ENCODE peak calls at places on chromosomes 16 and 17, in seven cellular contexts. X is HEK293T, V is NCI-H69, Z is putamen, W is A549, N is posterior cingulate gyrus, P is left ventricle myocardium inferior. S is an unnamed sample.

GRCh38 chr17:57867126-57867525 is 17.3 kb upstream of the MRPS23 start:
- DNase-seq in W (no peak), P (no peak), N (no peak), Z (no peak), X (no peak), V (no peak), S (no peak)

GRCh38 chr16:68356919-68357286 is 46.1 kb downstream of the PRMT7 start:
- DNase-seq in X (no peak), N (no peak), P (no peak), V (no peak), Z (no peak), W (no peak), S (no peak)

GRCh38 chr17:1730345-1731193 is 6.1 kb downstream of the WDR81 start:
- DNase-seq in P (peak), N (no peak), Z (no peak), W (no peak), V (no peak), X (no peak), S (no peak)

GRCh38 chr17:34781571-34782108 is 179.6 kb downstream of the CCT6B start:
- DNase-seq in P (no peak), N (no peak), Z (peak), X (no peak), V (peak), W (no peak), S (no peak)

GRCh38 chr16:21117567-21117966 is 33.1 kb downstream of the DNAH3 start:
- DNase-seq in P (no peak), N (no peak), V (no peak), W (no peak), Z (no peak), X (no peak), S (no peak)

GRCh38 chr17:73318861-73319260 is 7.1 kb upstream of the CDC42EP4 start:
- DNase-seq in N (no peak), W (no peak), Z (no peak), V (peak), P (no peak), X (no peak), S (no peak)

GRCh38 chr16:67936124-67936875 is at the start of gene PSMB10:
- DNase-seq in W (no peak), X (peak), P (peak), Z (no peak), V (peak), N (peak), S (peak)

GRCh38 chr17:12790806-12791148 is 1.5 kb downstream of the ARHGAP44 start:
- DNase-seq in N (no peak), X (no peak), V (no peak), Z (no peak), W (no peak), P (no peak), S (no peak)

GRCh38 chr16:10206215-10206614 is 24.0 kb upstream of the GRIN2A start:
- DNase-seq in N (no peak), P (no peak), Z (no peak), W (no peak), V (no peak), X (no peak), S (no peak)

GRCh38 chr17:35825206-35825605 is 15.9 kb downstream of the TAF15 start:
- DNase-seq in W (no peak), V (no peak), X (no peak), Z (no peak), P (no peak), N (no peak), S (no peak)

GRCh38 chr16:30535777-30536190 is 1.1 kb upstream of the ZNF747 start:
- DNase-seq in Z (no peak), W (peak), X (peak), N (peak), P (peak), V (peak), S (peak)

GRCh38 chr16:53771655-53772497 is 67.9 kb downstream of the FTO start:
- DNase-seq in X (no peak), Z (no peak), W (no peak), V (no peak), N (no peak), P (no peak), S (no peak)

GRCh38 chr17:5430413-5430999 is 8.4 kb downstream of the C1QBP start:
- DNase-seq in W (no peak), N (no peak), V (no peak), Z (no peak), P (no peak), X (no peak), S (no peak)

GRCh38 chr17:46009681-46010596 is 10.9 kb downstream of the STH start:
- DNase-seq in Z (no peak), W (peak), X (no peak), N (no peak), P (no peak), V (no peak), S (no peak)

GRCh38 chr16:30903002-30903401 is 6.6 kb downstream of the CTF1 start:
- DNase-seq in W (no peak), P (no peak), Z (no peak), X (no peak), N (no peak), V (no peak), S (no peak)

GRCh38 chr17:35295686-35296085 is 52.8 kb downstream of the SLFN5 start:
- DNase-seq in P (no peak), V (no peak), Z (no peak), W (no peak), N (no peak), X (no peak), S (no peak)

GRCh38 chr16:83705856-83706255 is 101.9 kb upstream of the HSBP1 start:
- DNase-seq in P (no peak), V (no peak), X (no peak), Z (no peak), W (no peak), N (no peak), S (no peak)

GRCh38 chr17:68972119-68972704 is 17.0 kb upstream of the ABCA8 start:
- DNase-seq in X (peak), Z (peak), W (peak), V (peak), P (no peak), N (no peak), S (peak)

GRCh38 chr16:2147981-2148671 is at the start of gene RAB26:
- DNase-seq in Z (peak), W (peak), X (peak), N (peak), P (peak), V (peak), S (peak)

GRCh38 chr16:647173-647902 is 1.8 kb upstream of the WDR90 start:
- DNase-seq in N (no peak), Z (no peak), V (no peak), W (no peak), X (no peak), P (no peak), S (no peak)

GRCh38 chr17:50218771-50219315 is 17.4 kb upstream of the COL1A1 start:
- DNase-seq in P (no peak), W (peak), N (no peak), V (no peak), Z (no peak), X (no peak), S (no peak)

GRCh38 chr17:75317671-75318070 is 28.4 kb upstream of the SLC25A19 start:
- DNase-seq in N (no peak), Z (no peak), V (no peak), P (no peak), X (no peak), W (no peak), S (peak)